ENCODE peak calls at places on chromosomes 5 and 9, in four cellular contexts. One of them, this sample, is unnamed.

GRCh38 chr5:37847978-37848425 is 8.2 kb upstream of the GDNF start:
- DNase-seq in activated B cell treated with CpG ODN at 0.5 μM for 24 hours: no peak
- DNase-seq in astrocyte of the spinal cord: peak; percentile 62
- DNase-seq in nephron progenitor cell: no peak
- DNase-seq in this sample: no peak

GRCh38 chr5:153350192-153350883 is 140.1 kb upstream of the GRIA1 start:
- DNase-seq in nephron progenitor cell: no peak
- DNase-seq in astrocyte of the spinal cord: no peak
- DNase-seq in activated B cell treated with CpG ODN at 0.5 μM for 24 hours: no peak
- DNase-seq in this sample: no peak

GRCh38 chr5:130402906-130403305 is 498.6 kb downstream of the CHSY3 start:
- DNase-seq in nephron progenitor cell: no peak
- DNase-seq in activated B cell treated with CpG ODN at 0.5 μM for 24 hours: no peak
- DNase-seq in astrocyte of the spinal cord: no peak
- DNase-seq in this sample: no peak

GRCh38 chr9:86046080-86046636 is 53.2 kb downstream of the GOLM1 start:
- DNase-seq in nephron progenitor cell: no peak
- DNase-seq in activated B cell treated with CpG ODN at 0.5 μM for 24 hours: no peak
- DNase-seq in astrocyte of the spinal cord: no peak
- DNase-seq in this sample: no peak

GRCh38 chr5:180922932-180923331 is 24.0 kb downstream of the BTNL8 start:
- DNase-seq in nephron progenitor cell: no peak
- DNase-seq in astrocyte of the spinal cord: no peak
- DNase-seq in activated B cell treated with CpG ODN at 0.5 μM for 24 hours: no peak
- DNase-seq in this sample: no peak

GRCh38 chr5:56951946-56952691 is at the start of gene MIER3:
- DNase-seq in nephron progenitor cell: peak; percentile 84
- DNase-seq in activated B cell treated with CpG ODN at 0.5 μM for 24 hours: peak; percentile 75
- DNase-seq in astrocyte of the spinal cord: peak; percentile 67
- DNase-seq in this sample: peak; percentile 66

GRCh38 chr9:470041-470781 is 255.5 kb downstream of the DOCK8 start:
- DNase-seq in activated B cell treated with CpG ODN at 0.5 μM for 24 hours: peak; percentile 76
- DNase-seq in astrocyte of the spinal cord: peak; percentile 82
- DNase-seq in nephron progenitor cell: peak; percentile 92
- DNase-seq in this sample: peak; percentile 89

GRCh38 chr9:74662616-74663015 is 165.5 kb downstream of the RORB start:
- DNase-seq in activated B cell treated with CpG ODN at 0.5 μM for 24 hours: no peak
- DNase-seq in nephron progenitor cell: no peak
- DNase-seq in astrocyte of the spinal cord: no peak
- DNase-seq in this sample: no peak

GRCh38 chr9:121485618-121486531 is 13.8 kb downstream of the GGTA1 start:
- DNase-seq in nephron progenitor cell: no peak
- DNase-seq in activated B cell treated with CpG ODN at 0.5 μM for 24 hours: no peak
- DNase-seq in astrocyte of the spinal cord: no peak
- DNase-seq in this sample: no peak

GRCh38 chr9:95764920-95765319 is 110.6 kb upstream of the ERCC6L2 start:
- DNase-seq in astrocyte of the spinal cord: no peak
- DNase-seq in activated B cell treated with CpG ODN at 0.5 μM for 24 hours: no peak
- DNase-seq in nephron progenitor cell: no peak
- DNase-seq in this sample: no peak

GRCh38 chr5:172115541-172115982 is 72.5 kb downstream of the STK10 start:
- DNase-seq in activated B cell treated with CpG ODN at 0.5 μM for 24 hours: no peak
- DNase-seq in astrocyte of the spinal cord: no peak
- DNase-seq in nephron progenitor cell: no peak
- DNase-seq in this sample: no peak

GRCh38 chr9:27665121-27665520 is 91.8 kb upstream of the C9orf72 start:
- DNase-seq in astrocyte of the spinal cord: no peak
- DNase-seq in nephron progenitor cell: no peak
- DNase-seq in activated B cell treated with CpG ODN at 0.5 μM for 24 hours: no peak
- DNase-seq in this sample: no peak
- TF ChIP-seq CTCF in astrocyte of the spinal cord: no peak
- TF ChIP-seq CTCF in nephron progenitor cell: no peak
- TF ChIP-seq CTCF in activated B cell treated with CpG ODN at 0.5 μM for 24 hours: no peak
- TF ChIP-seq CTCF in this sample: no peak

DNA sequence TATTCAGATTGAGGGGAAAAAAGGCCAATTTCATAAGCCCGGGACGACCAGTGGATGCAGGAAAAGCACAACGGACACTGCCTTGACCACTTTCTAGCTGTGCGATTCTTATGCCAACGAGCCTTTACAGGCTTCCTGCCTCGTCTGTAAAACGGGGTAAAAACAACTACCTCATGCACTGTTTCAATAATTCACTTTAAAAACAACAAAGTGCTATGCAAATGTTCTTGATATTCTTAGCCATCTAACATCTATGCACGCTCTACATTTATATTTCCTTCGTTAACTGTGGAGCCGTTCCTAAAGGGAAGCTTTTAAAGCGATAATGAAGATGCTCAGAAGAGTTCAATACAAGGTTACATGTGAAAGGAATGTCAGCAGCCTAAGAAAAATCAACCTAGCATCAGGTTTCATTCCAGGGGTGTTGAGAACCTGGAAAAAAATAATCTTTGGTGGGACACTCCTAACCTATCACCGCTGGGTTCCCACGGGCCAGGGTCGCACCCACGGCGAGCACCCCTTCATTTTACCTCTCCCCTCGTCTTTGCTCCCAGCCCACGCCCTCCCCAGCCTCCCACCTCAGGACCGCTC is 995 bp downstream of the ARSB start:
- DNase-seq in astrocyte of the spinal cord: no peak
- DNase-seq in nephron progenitor cell: no peak
- DNase-seq in activated B cell treated with CpG ODN at 0.5 μM for 24 hours: no peak
- DNase-seq in this sample: no peak
- TF ChIP-seq CTCF in astrocyte of the spinal cord: no peak
- TF ChIP-seq CTCF in nephron progenitor cell: no peak
- TF ChIP-seq CTCF in activated B cell treated with CpG ODN at 0.5 μM for 24 hours: no peak
- TF ChIP-seq CTCF in this sample: no peak

GRCh38 chr5:141960018-141960417 is 2.0 kb upstream of the PCDH12 start:
- DNase-seq in activated B cell treated with CpG ODN at 0.5 μM for 24 hours: no peak
- DNase-seq in nephron progenitor cell: peak; percentile 42
- DNase-seq in astrocyte of the spinal cord: no peak
- DNase-seq in this sample: no peak
- TF ChIP-seq CTCF in activated B cell treated with CpG ODN at 0.5 μM for 24 hours: no peak
- TF ChIP-seq CTCF in nephron progenitor cell: no peak
- TF ChIP-seq CTCF in astrocyte of the spinal cord: peak; percentile 42
- TF ChIP-seq CTCF in this sample: peak; percentile 44

DNA sequence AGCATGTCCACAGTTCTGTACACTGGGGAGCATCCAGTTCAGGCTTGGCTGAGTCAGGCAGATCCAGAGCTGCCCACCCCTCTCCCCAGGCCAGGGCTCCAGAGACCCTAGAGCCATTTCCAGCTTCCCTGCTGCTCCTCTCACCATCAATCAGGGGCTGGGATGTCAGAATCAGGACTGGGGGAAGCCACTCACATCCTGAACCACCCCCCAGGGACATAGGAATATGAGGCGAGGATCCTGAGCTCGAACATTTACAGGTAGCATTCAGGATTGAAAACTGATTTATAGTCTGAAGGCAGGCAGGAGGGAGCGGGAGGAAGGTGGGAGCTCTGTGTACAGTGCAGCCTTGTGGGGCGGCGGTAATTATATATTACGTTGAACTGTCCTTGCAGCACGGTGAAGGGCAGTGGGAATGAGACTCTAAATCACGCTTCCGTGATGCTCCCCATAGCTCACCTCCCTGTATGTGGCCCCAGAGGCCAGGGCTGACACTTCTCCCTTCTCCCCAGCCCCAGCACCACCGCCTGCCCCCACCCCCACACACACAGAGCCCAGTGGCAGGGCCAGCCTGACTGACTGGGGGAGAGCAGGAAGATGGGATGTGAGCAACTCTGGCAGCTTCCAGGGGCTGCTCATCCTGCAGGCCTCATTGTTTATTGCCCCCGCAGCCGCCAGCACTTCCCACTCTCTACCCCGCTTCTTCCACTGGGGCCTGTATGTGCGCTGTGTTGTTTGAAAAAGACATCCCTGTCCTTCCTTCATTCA is 76.0 kb upstream of the HSPA9 start:
- DNase-seq in astrocyte of the spinal cord: no peak
- DNase-seq in nephron progenitor cell: peak; percentile 50
- DNase-seq in activated B cell treated with CpG ODN at 0.5 μM for 24 hours: no peak
- DNase-seq in this sample: no peak
- TF ChIP-seq CTCF in astrocyte of the spinal cord: no peak
- TF ChIP-seq CTCF in nephron progenitor cell: no peak
- TF ChIP-seq CTCF in activated B cell treated with CpG ODN at 0.5 μM for 24 hours: no peak
- TF ChIP-seq CTCF in this sample: no peak

GRCh38 chr5:140827704-140828401 is at the start of gene PCDHA6:
- DNase-seq in activated B cell treated with CpG ODN at 0.5 μM for 24 hours: no peak
- DNase-seq in astrocyte of the spinal cord: no peak
- DNase-seq in nephron progenitor cell: peak; percentile 25
- DNase-seq in this sample: no peak
- TF ChIP-seq CTCF in activated B cell treated with CpG ODN at 0.5 μM for 24 hours: no peak
- TF ChIP-seq CTCF in astrocyte of the spinal cord: peak; percentile 1
- TF ChIP-seq CTCF in nephron progenitor cell: peak; percentile 37
- TF ChIP-seq CTCF in this sample: peak; percentile 60

GRCh38 chr5:175836741-175837729 is 34.3 kb upstream of the CPLX2 start:
- DNase-seq in activated B cell treated with CpG ODN at 0.5 μM for 24 hours: no peak
- DNase-seq in astrocyte of the spinal cord: no peak
- DNase-seq in nephron progenitor cell: no peak
- DNase-seq in this sample: no peak

GRCh38 chr5:175842947-175843793 is 28.2 kb upstream of the CPLX2 start:
- DNase-seq in nephron progenitor cell: peak; percentile 62
- DNase-seq in astrocyte of the spinal cord: peak; percentile 62
- DNase-seq in activated B cell treated with CpG ODN at 0.5 μM for 24 hours: no peak
- DNase-seq in this sample: no peak

GRCh38 chr5:175844174-175844573 is 27.2 kb upstream of the CPLX2 start:
- DNase-seq in astrocyte of the spinal cord: no peak
- DNase-seq in activated B cell treated with CpG ODN at 0.5 μM for 24 hours: no peak
- DNase-seq in nephron progenitor cell: no peak
- DNase-seq in this sample: no peak

GRCh38 chr5:175842506-175842905 is 28.9 kb upstream of the CPLX2 start:
- DNase-seq in activated B cell treated with CpG ODN at 0.5 μM for 24 hours: no peak
- DNase-seq in nephron progenitor cell: no peak
- DNase-seq in astrocyte of the spinal cord: no peak
- DNase-seq in this sample: no peak

DNA sequence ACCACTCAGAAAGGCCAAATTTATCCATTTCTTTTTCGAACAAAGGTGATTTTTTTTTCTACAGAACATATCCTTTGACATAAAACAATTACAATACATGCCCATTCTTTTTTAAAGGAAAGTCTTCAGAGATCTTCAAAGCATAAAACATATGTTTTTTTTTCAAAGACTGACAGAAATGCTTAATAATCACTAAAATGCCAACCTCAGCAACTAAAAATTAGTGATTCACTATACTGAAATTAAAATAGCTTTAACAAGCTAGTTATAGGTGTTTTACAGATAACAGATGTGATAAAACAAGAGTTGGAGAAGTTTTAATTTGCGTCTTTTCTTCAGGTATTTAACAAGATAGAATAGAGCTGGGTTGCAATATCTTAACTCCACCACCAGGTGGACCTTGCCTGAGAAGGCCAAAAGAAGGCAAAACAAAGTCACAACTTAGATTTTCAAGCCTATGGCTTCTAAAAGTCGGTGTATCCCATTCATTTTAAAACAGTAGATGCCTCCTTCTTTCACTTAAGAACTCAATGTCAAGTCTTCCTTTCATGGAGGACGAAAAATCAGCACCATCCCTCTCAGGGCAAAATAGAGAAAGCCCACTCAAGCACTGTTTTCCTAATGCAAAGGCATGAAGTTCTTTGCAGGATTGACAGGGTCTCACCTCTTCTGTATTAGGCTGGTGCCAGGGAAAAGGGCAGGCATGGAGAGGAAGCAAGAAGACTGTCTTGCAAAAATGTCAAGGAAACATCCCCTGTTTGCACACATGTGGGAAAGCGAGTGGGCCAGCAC is 31.1 kb upstream of the CPLX2 start:
- DNase-seq in astrocyte of the spinal cord: peak; percentile 9
- DNase-seq in nephron progenitor cell: no peak
- DNase-seq in activated B cell treated with CpG ODN at 0.5 μM for 24 hours: no peak
- DNase-seq in this sample: no peak
- TF ChIP-seq CTCF in astrocyte of the spinal cord: peak; percentile 54
- TF ChIP-seq CTCF in nephron progenitor cell: peak; percentile 54
- TF ChIP-seq CTCF in activated B cell treated with CpG ODN at 0.5 μM for 24 hours: no peak
- TF ChIP-seq CTCF in this sample: peak; percentile 52

GRCh38 chr5:139308797-139309196 is 15.3 kb downstream of the MATR3 start:
- DNase-seq in nephron progenitor cell: no peak
- DNase-seq in astrocyte of the spinal cord: no peak
- DNase-seq in activated B cell treated with CpG ODN at 0.5 μM for 24 hours: no peak
- DNase-seq in this sample: no peak
- TF ChIP-seq CTCF in nephron progenitor cell: no peak
- TF ChIP-seq CTCF in astrocyte of the spinal cord: no peak
- TF ChIP-seq CTCF in activated B cell treated with CpG ODN at 0.5 μM for 24 hours: no peak
- TF ChIP-seq CTCF in this sample: no peak

DNA sequence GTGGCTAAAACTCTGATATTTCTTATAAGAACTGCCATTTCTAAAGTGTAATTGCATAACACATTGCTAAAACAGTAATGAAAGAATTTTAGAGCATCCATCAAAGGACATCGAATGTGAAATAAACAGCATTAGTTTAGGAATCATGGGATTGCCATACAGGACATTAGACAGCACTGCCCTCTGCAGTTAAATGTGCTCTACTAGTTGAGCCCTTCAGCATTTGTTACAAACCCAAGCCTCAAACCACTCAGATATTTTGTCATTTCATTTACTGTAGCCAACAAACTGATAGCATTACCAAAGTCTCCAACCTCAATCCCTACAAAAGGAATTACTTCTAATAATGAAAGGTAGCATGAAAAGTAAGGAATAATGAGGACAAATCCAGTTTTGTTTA is 116.8 kb upstream of the COX7C start:
- DNase-seq in activated B cell treated with CpG ODN at 0.5 μM for 24 hours: no peak
- DNase-seq in nephron progenitor cell: no peak
- DNase-seq in astrocyte of the spinal cord: no peak
- DNase-seq in this sample: no peak
- TF ChIP-seq CTCF in activated B cell treated with CpG ODN at 0.5 μM for 24 hours: no peak
- TF ChIP-seq CTCF in nephron progenitor cell: peak; percentile 17
- TF ChIP-seq CTCF in astrocyte of the spinal cord: no peak
- TF ChIP-seq CTCF in this sample: peak; percentile 33

DNA sequence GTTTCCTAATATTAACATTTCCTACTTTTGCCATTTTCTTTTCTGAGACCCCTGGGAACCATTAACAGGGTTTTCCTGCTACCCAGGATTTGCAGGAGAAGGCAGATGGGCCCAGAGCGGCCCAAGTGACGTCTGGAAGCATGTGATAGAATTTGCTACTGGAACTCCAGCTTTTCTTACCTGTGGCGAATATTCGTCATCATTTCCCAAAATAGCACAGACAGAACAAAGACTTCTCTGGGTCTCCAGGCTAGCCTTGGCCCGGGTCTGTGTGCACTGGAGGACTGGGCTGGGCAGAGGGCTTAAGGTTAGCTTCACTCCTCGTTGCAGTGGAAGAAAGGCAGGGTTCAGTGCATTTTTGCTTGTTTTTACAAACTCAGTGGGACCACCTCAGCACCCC is 585.7 kb downstream of the CCDC171 start:
- DNase-seq in astrocyte of the spinal cord: no peak
- DNase-seq in activated B cell treated with CpG ODN at 0.5 μM for 24 hours: no peak
- DNase-seq in nephron progenitor cell: no peak
- DNase-seq in this sample: no peak
- TF ChIP-seq CTCF in astrocyte of the spinal cord: no peak
- TF ChIP-seq CTCF in activated B cell treated with CpG ODN at 0.5 μM for 24 hours: no peak
- TF ChIP-seq CTCF in nephron progenitor cell: no peak
- TF ChIP-seq CTCF in this sample: no peak